ENCODE peak calls at places on chromosomes 1 and 21, in seven cellular contexts. J is neural progenitor cell; B is activated CD8-positive, alpha-beta T cell treated with anti-CD3 and anti-CD28 coated beads for 36 hours; H is fibroblast of the conjunctiva; U is NCI-H1694; W is iPS-NIHi11; I is mesendoderm. T is an unnamed sample.

GRCh38 chr21:45970674-45971486 is 10.7 kb upstream of the COL6A1 start:
- DNase-seq in J (peak), B (peak), H (no peak), U (peak), W (peak), I (peak), T (no peak)

GRCh38 chr1:204242920-204243319 is 29.1 kb upstream of the GOLT1A start:
- DNase-seq in J (no peak), B (no peak), H (no peak), U (no peak), W (no peak), I (no peak), T (no peak)

GRCh38 chr1:188669715-188670114 is 1807.9 kb downstream of the BRINP3 start:
- DNase-seq in J (no peak), B (no peak), H (peak), U (peak), W (no peak), I (no peak), T (no peak)

GRCh38 chr1:214518387-214518786 is 33.0 kb downstream of the PTPN14 start:
- DNase-seq in J (no peak), B (no peak), H (no peak), U (no peak), W (no peak), I (no peak), T (no peak)

GRCh38 chr1:23436520-23437354 is 12.2 kb upstream of the TCEA3 start:
- DNase-seq in J (peak), B (peak), H (no peak), U (no peak), W (peak), I (peak), T (no peak)

GRCh38 chr1:68384321-68384813 is 65.4 kb downstream of the RPE65 start:
- DNase-seq in J (no peak), B (no peak), H (peak), U (no peak), W (peak), I (peak), T (no peak)

GRCh38 chr21:42234026-42234425 is 15.1 kb downstream of the ABCG1 start:
- DNase-seq in J (peak), B (no peak), H (no peak), U (no peak), W (no peak), I (peak), T (no peak)

GRCh38 chr1:232045571-232045970 is 419.0 kb downstream of the DISC1 start:
- DNase-seq in J (no peak), B (no peak), H (no peak), U (no peak), W (no peak), I (no peak), T (no peak)

GRCh38 chr1:25168193-25169071 is 63.9 kb downstream of the SYF2 start:
- DNase-seq in J (peak), B (no peak), H (no peak), U (no peak), W (no peak), I (no peak), T (no peak)